ENCODE peak calls at places on chromosomes 7 and 10, in ten cellular contexts. One of them, this sample, is unnamed.

GRCh38 chr10:131200856-131201470 is 110.6 kb downstream of the TCERG1L start:
- DNase-seq in heart left ventricle: no peak
- DNase-seq in heart right ventricle: no peak
- DNase-seq in tibial nerve: no peak
- DNase-seq in GM12865: no peak
- DNase-seq in fibroblast of lung: no peak
- DNase-seq in Caco-2: peak
- DNase-seq in AG10803: no peak
- DNase-seq in endodermal cell: peak
- DNase-seq in astrocyte of the spinal cord: no peak
- DNase-seq in this sample: no peak

GRCh38 chr10:12484945-12485805 is 135.8 kb downstream of the CAMK1D start:
- DNase-seq in heart left ventricle: peak
- DNase-seq in heart right ventricle: peak
- DNase-seq in tibial nerve: no peak
- DNase-seq in GM12865: peak
- DNase-seq in fibroblast of lung: no peak
- DNase-seq in Caco-2: peak
- DNase-seq in AG10803: no peak
- DNase-seq in endodermal cell: peak
- DNase-seq in astrocyte of the spinal cord: no peak
- DNase-seq in this sample: no peak

GRCh38 chr10:14374745-14375445 is 44.2 kb upstream of the FRMD4A start:
- DNase-seq in heart left ventricle: no peak
- DNase-seq in heart right ventricle: no peak
- DNase-seq in tibial nerve: no peak
- DNase-seq in GM12865: peak
- DNase-seq in fibroblast of lung: peak
- DNase-seq in Caco-2: no peak
- DNase-seq in AG10803: peak
- DNase-seq in endodermal cell: no peak
- DNase-seq in astrocyte of the spinal cord: no peak
- DNase-seq in this sample: no peak

GRCh38 chr7:86006909-86007308 is 636.8 kb upstream of the GRM3 start:
- DNase-seq in heart left ventricle: no peak
- DNase-seq in heart right ventricle: no peak
- DNase-seq in tibial nerve: no peak
- DNase-seq in GM12865: no peak
- DNase-seq in fibroblast of lung: no peak
- DNase-seq in Caco-2: no peak
- DNase-seq in AG10803: no peak
- DNase-seq in endodermal cell: no peak
- DNase-seq in astrocyte of the spinal cord: no peak
- DNase-seq in this sample: no peak

GRCh38 chr7:665751-666453 is 60.6 kb upstream of the DNAAF5 start:
- DNase-seq in heart left ventricle: peak
- DNase-seq in heart right ventricle: peak
- DNase-seq in tibial nerve: no peak
- DNase-seq in GM12865: no peak
- DNase-seq in fibroblast of lung: no peak
- DNase-seq in Caco-2: no peak
- DNase-seq in AG10803: peak
- DNase-seq in endodermal cell: peak
- DNase-seq in astrocyte of the spinal cord: no peak
- DNase-seq in this sample: no peak

GRCh38 chr7:142885311-142886230 is at the start of gene TRPV6:
- DNase-seq in heart left ventricle: no peak
- DNase-seq in heart right ventricle: no peak
- DNase-seq in tibial nerve: no peak
- DNase-seq in GM12865: no peak
- DNase-seq in fibroblast of lung: no peak
- DNase-seq in Caco-2: peak
- DNase-seq in AG10803: no peak
- DNase-seq in endodermal cell: peak
- DNase-seq in astrocyte of the spinal cord: no peak
- DNase-seq in this sample: peak

GRCh38 chr7:28200598-28200997 is 20.0 kb upstream of the JAZF1 start:
- DNase-seq in heart left ventricle: peak
- DNase-seq in heart right ventricle: no peak
- DNase-seq in tibial nerve: no peak
- DNase-seq in GM12865: no peak
- DNase-seq in fibroblast of lung: no peak
- DNase-seq in Caco-2: no peak
- DNase-seq in AG10803: no peak
- DNase-seq in endodermal cell: no peak
- DNase-seq in astrocyte of the spinal cord: no peak
- DNase-seq in this sample: no peak

GRCh38 chr10:9147475-9147874 is 1093.0 kb downstream of the GATA3 start:
- DNase-seq in heart left ventricle: no peak
- DNase-seq in heart right ventricle: no peak
- DNase-seq in tibial nerve: no peak
- DNase-seq in GM12865: no peak
- DNase-seq in fibroblast of lung: no peak
- DNase-seq in Caco-2: no peak
- DNase-seq in AG10803: no peak
- DNase-seq in endodermal cell: no peak
- DNase-seq in astrocyte of the spinal cord: no peak
- DNase-seq in this sample: no peak

DNA sequence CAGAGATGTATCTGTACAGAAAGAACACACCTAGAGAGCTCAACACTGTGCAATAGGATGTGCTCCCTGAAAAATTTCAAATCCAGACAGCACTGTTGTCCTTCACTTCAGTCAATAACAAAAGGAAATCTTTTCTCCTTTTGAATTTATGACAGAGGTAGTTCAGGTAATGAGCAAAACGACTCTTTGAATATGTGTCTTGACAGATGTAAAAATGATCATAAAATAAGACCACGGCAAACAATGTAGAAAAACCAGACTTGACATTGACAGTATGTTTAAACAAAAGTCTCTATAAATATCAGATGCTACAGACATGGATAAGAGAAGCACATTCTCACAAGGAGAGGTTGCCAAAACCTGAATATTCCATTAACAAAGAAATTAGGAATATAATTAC is 163.5 kb upstream of the FEZF1 start:
- DNase-seq in heart left ventricle: no peak
- DNase-seq in heart right ventricle: no peak
- DNase-seq in tibial nerve: no peak
- DNase-seq in GM12865: no peak
- DNase-seq in fibroblast of lung: no peak
- DNase-seq in Caco-2: no peak
- DNase-seq in AG10803: no peak
- DNase-seq in endodermal cell: no peak
- DNase-seq in astrocyte of the spinal cord: no peak
- DNase-seq in this sample: no peak
- TF ChIP-seq CTCF in heart left ventricle: no peak
- TF ChIP-seq CTCF in heart right ventricle: no peak
- TF ChIP-seq CTCF in tibial nerve: no peak
- TF ChIP-seq CTCF in GM12865: no peak
- TF ChIP-seq CTCF in fibroblast of lung: no peak
- TF ChIP-seq CTCF in Caco-2: no peak
- TF ChIP-seq CTCF in AG10803: no peak
- TF ChIP-seq CTCF in endodermal cell: no peak
- TF ChIP-seq CTCF in astrocyte of the spinal cord: no peak
- TF ChIP-seq CTCF in this sample: no peak

DNA sequence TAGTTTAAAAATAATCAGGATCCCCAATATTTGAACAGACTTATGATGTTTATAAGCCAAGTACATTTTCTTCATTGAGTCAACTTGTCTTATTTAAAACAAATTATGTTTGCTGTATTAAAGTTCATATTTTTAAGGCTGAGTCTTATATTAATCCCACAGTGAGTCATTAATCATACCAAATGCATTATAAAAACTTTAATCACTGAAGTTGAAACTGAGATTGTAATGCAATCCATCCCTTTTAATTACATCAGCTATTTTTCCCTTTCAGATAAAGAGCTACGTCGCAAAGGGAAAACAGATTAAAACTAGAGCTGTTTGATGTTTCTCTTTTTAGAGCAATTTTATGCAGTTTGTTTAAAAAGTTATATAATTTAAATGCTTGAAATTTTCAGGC is 182.9 kb downstream of the ARID5B start:
- DNase-seq in heart left ventricle: no peak
- DNase-seq in heart right ventricle: no peak
- DNase-seq in tibial nerve: no peak
- DNase-seq in GM12865: no peak
- DNase-seq in fibroblast of lung: peak
- DNase-seq in Caco-2: no peak
- DNase-seq in AG10803: no peak
- DNase-seq in endodermal cell: no peak
- DNase-seq in astrocyte of the spinal cord: no peak
- DNase-seq in this sample: no peak
- H3K4me3 ChIP-seq in heart left ventricle: no peak
- H3K4me3 ChIP-seq in heart right ventricle: no peak
- H3K4me3 ChIP-seq in tibial nerve: no peak
- H3K4me3 ChIP-seq in GM12865: no peak
- H3K4me3 ChIP-seq in fibroblast of lung: no peak
- H3K4me3 ChIP-seq in Caco-2: no peak
- H3K4me3 ChIP-seq in AG10803: no peak
- H3K4me3 ChIP-seq in endodermal cell: no peak
- H3K4me3 ChIP-seq in astrocyte of the spinal cord: no peak
- H3K4me3 ChIP-seq in this sample: no peak

GRCh38 chr7:27160546-27161213 is 4.2 kb upstream of the HOXA7 start:
- DNase-seq in heart left ventricle: peak
- DNase-seq in heart right ventricle: peak
- DNase-seq in tibial nerve: peak
- DNase-seq in GM12865: peak
- DNase-seq in fibroblast of lung: peak
- DNase-seq in Caco-2: peak
- DNase-seq in AG10803: peak
- DNase-seq in endodermal cell: peak
- DNase-seq in astrocyte of the spinal cord: peak
- DNase-seq in this sample: no peak

GRCh38 chr7:27162548-27162848 is 2.8 kb downstream of the HOXA9 start:
- DNase-seq in heart left ventricle: no peak
- DNase-seq in heart right ventricle: no peak
- DNase-seq in tibial nerve: no peak
- DNase-seq in GM12865: no peak
- DNase-seq in fibroblast of lung: no peak
- DNase-seq in Caco-2: no peak
- DNase-seq in AG10803: no peak
- DNase-seq in endodermal cell: no peak
- DNase-seq in astrocyte of the spinal cord: no peak
- DNase-seq in this sample: no peak

GRCh38 chr7:27160147-27160545 is 3.7 kb upstream of the HOXA7 start:
- DNase-seq in heart left ventricle: no peak
- DNase-seq in heart right ventricle: no peak
- DNase-seq in tibial nerve: no peak
- DNase-seq in GM12865: no peak
- DNase-seq in fibroblast of lung: no peak
- DNase-seq in Caco-2: peak
- DNase-seq in AG10803: no peak
- DNase-seq in endodermal cell: peak
- DNase-seq in astrocyte of the spinal cord: no peak
- DNase-seq in this sample: no peak

GRCh38 chr7:27161721-27162547 is 3.4 kb downstream of the HOXA9 start:
- DNase-seq in heart left ventricle: no peak
- DNase-seq in heart right ventricle: no peak
- DNase-seq in tibial nerve: no peak
- DNase-seq in GM12865: no peak
- DNase-seq in fibroblast of lung: no peak
- DNase-seq in Caco-2: peak
- DNase-seq in AG10803: no peak
- DNase-seq in endodermal cell: no peak
- DNase-seq in astrocyte of the spinal cord: no peak
- DNase-seq in this sample: no peak

GRCh38 chr7:27161214-27161720 is 4.1 kb downstream of the HOXA9 start:
- DNase-seq in heart left ventricle: no peak
- DNase-seq in heart right ventricle: no peak
- DNase-seq in tibial nerve: no peak
- DNase-seq in GM12865: no peak
- DNase-seq in fibroblast of lung: no peak
- DNase-seq in Caco-2: peak
- DNase-seq in AG10803: no peak
- DNase-seq in endodermal cell: no peak
- DNase-seq in astrocyte of the spinal cord: no peak
- DNase-seq in this sample: no peak
- TF ChIP-seq CTCF in heart left ventricle: no peak
- TF ChIP-seq CTCF in heart right ventricle: peak
- TF ChIP-seq CTCF in tibial nerve: no peak
- TF ChIP-seq CTCF in GM12865: no peak
- TF ChIP-seq CTCF in fibroblast of lung: no peak
- TF ChIP-seq CTCF in Caco-2: no peak
- TF ChIP-seq CTCF in AG10803: no peak
- TF ChIP-seq CTCF in endodermal cell: no peak
- TF ChIP-seq CTCF in astrocyte of the spinal cord: no peak
- TF ChIP-seq CTCF in this sample: no peak

GRCh38 chr10:62819521-62819920 is 3.4 kb upstream of the EGR2 start:
- DNase-seq in heart left ventricle: no peak
- DNase-seq in heart right ventricle: no peak
- DNase-seq in tibial nerve: no peak
- DNase-seq in GM12865: no peak
- DNase-seq in fibroblast of lung: peak
- DNase-seq in Caco-2: no peak
- DNase-seq in AG10803: no peak
- DNase-seq in endodermal cell: no peak
- DNase-seq in astrocyte of the spinal cord: no peak
- DNase-seq in this sample: no peak

GRCh38 chr10:62817763-62818425 is 1.7 kb upstream of the EGR2 start:
- DNase-seq in heart left ventricle: peak
- DNase-seq in heart right ventricle: peak
- DNase-seq in tibial nerve: peak
- DNase-seq in GM12865: peak
- DNase-seq in fibroblast of lung: peak
- DNase-seq in Caco-2: peak
- DNase-seq in AG10803: peak
- DNase-seq in endodermal cell: peak
- DNase-seq in astrocyte of the spinal cord: peak
- DNase-seq in this sample: no peak

GRCh38 chr10:62817120-62817762 is 1.1 kb upstream of the EGR2 start:
- DNase-seq in heart left ventricle: peak
- DNase-seq in heart right ventricle: peak
- DNase-seq in tibial nerve: peak
- DNase-seq in GM12865: no peak
- DNase-seq in fibroblast of lung: peak
- DNase-seq in Caco-2: peak
- DNase-seq in AG10803: peak
- DNase-seq in endodermal cell: peak
- DNase-seq in astrocyte of the spinal cord: peak
- DNase-seq in this sample: no peak

GRCh38 chr10:62816179-62817119 is at the start of gene EGR2:
- DNase-seq in heart left ventricle: peak
- DNase-seq in heart right ventricle: peak
- DNase-seq in tibial nerve: peak
- DNase-seq in GM12865: peak
- DNase-seq in fibroblast of lung: peak
- DNase-seq in Caco-2: peak
- DNase-seq in AG10803: peak
- DNase-seq in endodermal cell: peak
- DNase-seq in astrocyte of the spinal cord: peak
- DNase-seq in this sample: peak

DNA sequence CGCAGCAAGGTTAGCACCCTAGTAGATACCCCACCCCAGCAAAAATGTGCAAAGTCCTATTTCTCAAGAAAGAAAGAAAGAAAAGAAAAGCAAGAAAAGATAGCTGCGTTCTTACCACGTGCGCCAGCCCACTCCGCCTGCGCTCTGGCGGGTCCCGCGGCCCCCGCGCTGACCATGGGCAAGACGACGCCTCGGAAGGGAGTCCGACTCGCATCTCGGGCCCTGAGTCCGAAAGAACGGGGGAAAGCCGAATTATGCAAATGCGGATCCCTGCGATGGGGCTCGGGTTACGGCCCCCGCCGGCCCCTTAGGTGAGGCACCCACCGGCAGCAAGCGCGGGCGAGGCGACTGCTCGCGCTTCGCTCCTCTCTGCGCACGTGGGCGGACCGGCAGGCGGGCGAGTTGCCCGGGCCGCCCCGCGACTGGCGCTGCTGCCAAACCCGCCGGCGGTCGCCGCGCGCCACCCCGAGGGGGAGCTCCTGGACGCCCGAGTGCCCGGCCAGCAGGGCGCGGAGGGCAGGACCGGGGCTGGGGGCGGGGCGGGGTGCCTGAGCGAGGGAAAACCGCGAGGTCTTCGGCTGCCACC is 2.4 kb upstream of the EGR2 start:
- DNase-seq in heart left ventricle: peak
- DNase-seq in heart right ventricle: peak
- DNase-seq in tibial nerve: no peak
- DNase-seq in GM12865: peak
- DNase-seq in fibroblast of lung: peak
- DNase-seq in Caco-2: no peak
- DNase-seq in AG10803: no peak
- DNase-seq in endodermal cell: peak
- DNase-seq in astrocyte of the spinal cord: no peak
- DNase-seq in this sample: no peak
- H3K4me3 ChIP-seq in heart left ventricle: peak
- H3K4me3 ChIP-seq in heart right ventricle: peak
- H3K4me3 ChIP-seq in tibial nerve: peak
- H3K4me3 ChIP-seq in GM12865: peak
- H3K4me3 ChIP-seq in fibroblast of lung: peak
- H3K4me3 ChIP-seq in Caco-2: peak
- H3K4me3 ChIP-seq in AG10803: peak
- H3K4me3 ChIP-seq in endodermal cell: no peak
- H3K4me3 ChIP-seq in astrocyte of the spinal cord: peak
- H3K4me3 ChIP-seq in this sample: no peak

This sample was measured in LNCaP clone FGC.